ENCODE peak calls at places on chromosomes 7 and 10, in eight cellular contexts. Q is stimulated activated CD4-positive, alpha-beta T cell treated with anti-CD3 and anti-CD28 coated beads, Interleukin-2, amount 100 ng/mL, for 24 hours; R is NCI-H345; T is PC-9; U is posterior cingulate gyrus; J is gastrocnemius medialis; G is suprapubic skin; F is AG10803. Y is an unnamed sample.

GRCh38 chr10:71266147-71266917 is 52.7 kb upstream of the SLC29A3 start:
- DNase-seq in R (peak; percentile 53), J (peak; percentile 54), U (no peak), T (no peak), G (no peak), Q (no peak), F (peak; percentile 93), Y (no peak)

GRCh38 chr7:157432541-157432956 is 95.7 kb downstream of the DNAJB6 start:
- DNase-seq in U (peak; percentile 54), G (no peak), Q (peak; percentile 25), R (peak; percentile 75), F (peak; percentile 68), T (no peak), J (no peak), Y (no peak)

GRCh38 chr7:81676105-81676811 is 93.6 kb downstream of the HGF start:
- DNase-seq in T (no peak), G (no peak), R (no peak), Q (no peak), F (no peak), U (no peak), J (no peak), Y (no peak)

GRCh38 chr7:149855368-149856305 is 17.5 kb downstream of the ZNF862 start:
- DNase-seq in Q (no peak), G (peak; percentile 44), R (peak; percentile 55), T (peak; percentile 83), U (no peak), F (peak; percentile 51), J (no peak), Y (no peak)

GRCh38 chr10:52951819-52952218 is 179.2 kb upstream of the MBL2 start:
- DNase-seq in J (no peak), Q (peak; percentile 3), G (no peak), U (peak; percentile 41), F (no peak), R (no peak), T (no peak), Y (no peak)

GRCh38 chr10:100009283-100009792 is 409 bp downstream of the DNMBP start:
- DNase-seq in R (peak; percentile 41), U (peak; percentile 52), Q (no peak), G (no peak), F (no peak), J (peak; percentile 46), T (no peak), Y (no peak)

GRCh38 chr10:71773221-71773971 is at the start of gene VSIR:
- DNase-seq in G (peak; percentile 93), Q (peak; percentile 96), T (peak; percentile 89), R (peak; percentile 60), U (peak; percentile 83), J (peak; percentile 83), F (peak; percentile 75), Y (peak; percentile 91)

GRCh38 chr10:63114031-63114814 is 18.9 kb upstream of the NRBF2 start:
- DNase-seq in J (peak; percentile 93), U (no peak), F (peak; percentile 96), R (no peak), T (peak; percentile 46), Q (no peak), G (peak; percentile 82), Y (no peak)

GRCh38 chr10:52379287-52379686 is 65.2 kb downstream of the DKK1 start:
- DNase-seq in U (no peak), R (no peak), J (no peak), T (no peak), G (no peak), Q (no peak), F (no peak), Y (no peak)

GRCh38 chr10:122113161-122113944 is 124.4 kb downstream of the TACC2 start:
- DNase-seq in F (peak; percentile 71), T (peak; percentile 46), U (peak; percentile 20), J (peak; percentile 72), Q (peak; percentile 27), R (no peak), G (peak; percentile 86), Y (no peak)

GRCh38 chr7:23422904-23423303 is 47.4 kb downstream of the IGF2BP3 start:
- DNase-seq in R (no peak), G (no peak), J (no peak), Q (no peak), T (no peak), U (no peak), F (no peak), Y (no peak)

GRCh38 chr7:46003161-46003560 is 82.1 kb upstream of the IGFBP3 start:
- DNase-seq in G (no peak), R (no peak), T (no peak), U (no peak), J (no peak), Q (no peak), F (no peak), Y (no peak)

GRCh38 chr10:120182431-120182830 is 274.6 kb upstream of the PLPP4 start:
- DNase-seq in U (no peak), T (no peak), R (no peak), J (no peak), F (no peak), Q (no peak), G (no peak), Y (no peak)

GRCh38 chr7:105396566-105396965 is 7.8 kb upstream of the SRPK2 start:
- DNase-seq in T (no peak), R (no peak), J (no peak), U (no peak), Q (no peak), G (no peak), F (no peak), Y (no peak)

GRCh38 chr7:152674860-152675760 is 831 bp downstream of the XRCC2 start:
- DNase-seq in T (no peak), G (no peak), U (no peak), R (peak; percentile 95), F (peak; percentile 2), Q (peak; percentile 31), J (no peak), Y (no peak)